ENCODE peak calls at places on chromosomes 13 and 19, in eight cellular contexts. K is AG09309; E is M059J; S is heart right ventricle; I is fibroblast of pulmonary artery; Q is activated CD8-positive, alpha-beta memory T cell treated with anti-CD3 and anti-CD28 coated beads for 24 hours; M is activated naive CD4-positive, alpha-beta T cell treated with anti-CD3 and anti-CD28 coated beads, Interleukin-2, amount 50 U/mL, for 72 hours; R is iris pigment epithelial cell. F is an unnamed sample.

GRCh38 chr13:34430294-34430693 is 511.8 kb upstream of the NBEA start:
- DNase-seq in K (no peak), E (peak; percentile 46), S (no peak), I (peak; percentile 9), Q (no peak), M (no peak), R (peak; percentile 31), F (peak; percentile 3)

GRCh38 chr19:54674021-54674617 is 11.3 kb downstream of the LILRB4 start:
- DNase-seq in K (no peak), E (peak; percentile 38), S (no peak), I (peak; percentile 46), Q (no peak), M (peak; percentile 33), R (peak; percentile 23), F (peak; percentile 64)

GRCh38 chr13:23433171-23434153 is at the start of gene SACS:
- DNase-seq in K (no peak), E (peak; percentile 78), S (no peak), I (peak; percentile 48), Q (no peak), M (no peak), R (peak; percentile 55), F (peak; percentile 69)

GRCh38 chr19:10521461-10522216 is 4.4 kb upstream of the S1PR5 start:
- DNase-seq in K (no peak), E (no peak), S (no peak), I (no peak), Q (no peak), M (no peak), R (no peak), F (no peak)

GRCh38 chr13:66138172-66138811 is 1091.8 kb downstream of the PCDH9 start:
- DNase-seq in K (no peak), E (no peak), S (no peak), I (no peak), Q (no peak), M (no peak), R (no peak), F (no peak)

GRCh38 chr19:1932395-1932794 is 8.6 kb upstream of the CSNK1G2 start:
- DNase-seq in K (no peak), E (no peak), S (no peak), I (no peak), Q (no peak), M (no peak), R (no peak), F (no peak)

GRCh38 chr19:38952395-38953165 is 21.8 kb downstream of the MRPS12 start:
- DNase-seq in K (no peak), E (peak; percentile 15), S (no peak), I (peak; percentile 16), Q (no peak), M (peak; percentile 51), R (peak; percentile 36), F (peak; percentile 29)

GRCh38 chr13:57629821-57630235 is 1.7 kb upstream of the PCDH17 start:
- DNase-seq in K (no peak), E (peak; percentile 78), S (peak; percentile 90), I (peak; percentile 84), Q (peak; percentile 65), M (peak; percentile 18), R (peak; percentile 76), F (no peak)

GRCh38 chr13:77489566-77490337 is 45.8 kb upstream of the SCEL start:
- DNase-seq in K (no peak), E (no peak), S (no peak), I (no peak), Q (no peak), M (no peak), R (no peak), F (no peak)

GRCh38 chr13:109276261-109276660 is 510.1 kb downstream of the IRS2 start:
- DNase-seq in K (no peak), E (no peak), S (no peak), I (no peak), Q (no peak), M (no peak), R (no peak), F (no peak)

GRCh38 chr19:13646758-13647157 is 117.6 kb upstream of the MRI1 start:
- DNase-seq in K (no peak), E (no peak), S (no peak), I (no peak), Q (no peak), M (no peak), R (no peak), F (no peak)

GRCh38 chr13:71759506-71760225 is 107.3 kb downstream of the DACH1 start:
- DNase-seq in K (no peak), E (no peak), S (no peak), I (no peak), Q (no peak), M (no peak), R (no peak), F (no peak)

GRCh38 chr13:111177081-111177711 is 62.1 kb downstream of the ARHGEF7 start:
- DNase-seq in K (no peak), E (no peak), S (peak; percentile 64), I (peak; percentile 90), Q (no peak), M (no peak), R (peak; percentile 66), F (no peak)